ENCODE peak calls at places on chromosomes 16 and 17, in six cellular contexts. L is AG10803, W is fibroblast of lung, H is pancreas, P is cardiac fibroblast, U is sigmoid colon. T is an unnamed sample.

GRCh38 chr17:13323990-13324389 is 277.7 kb downstream of the HS3ST3A1 start:
- DNase-seq in W (peak; percentile 69), L (peak; percentile 36), P (peak; percentile 72), U (no peak), H (no peak), T (peak; percentile 36)

GRCh38 chr17:2266045-2266864 is 37.3 kb downstream of the SMG6 start:
- DNase-seq in H (no peak), W (no peak), L (no peak), U (no peak), P (no peak), T (no peak)

GRCh38 chr16:17395849-17396480 is 74.8 kb downstream of the XYLT1 start:
- DNase-seq in L (peak; percentile 68), H (peak; percentile 78), P (peak; percentile 50), U (peak; percentile 88), W (peak; percentile 51), T (no peak)

GRCh38 chr16:50988441-50988840 is 162.6 kb downstream of the SALL1 start:
- DNase-seq in U (no peak), W (no peak), L (no peak), P (no peak), H (no peak), T (no peak)

GRCh38 chr17:17258011-17258410 is 21.0 kb upstream of the FLCN start:
- DNase-seq in W (no peak), P (no peak), L (no peak), U (no peak), H (no peak), T (no peak)

GRCh38 chr17:64777413-64778101 is 115.5 kb upstream of the SMURF2 start:
- DNase-seq in L (no peak), U (peak; percentile 77), P (no peak), H (peak; percentile 45), W (no peak), T (no peak)

GRCh38 chr17:70716551-70716950 is 547.2 kb downstream of the KCNJ2 start:
- DNase-seq in H (no peak), W (no peak), P (no peak), L (no peak), U (no peak), T (no peak)

GRCh38 chr17:19274893-19275292 is 37.7 kb downstream of the EPN2 start:
- DNase-seq in U (peak; percentile 48), W (no peak), L (no peak), P (no peak), H (no peak), T (peak; percentile 26)

GRCh38 chr17:1147664-1148063 is 32.1 kb downstream of the ABR start:
- DNase-seq in U (no peak), H (peak; percentile 54), P (peak; percentile 62), L (peak; percentile 20), W (peak; percentile 60), T (peak; percentile 68)

GRCh38 chr16:53549970-53550406 is 47.0 kb upstream of the AKTIP start:
- DNase-seq in H (peak; percentile 59), U (peak; percentile 74), W (peak; percentile 89), P (peak; percentile 89), L (peak; percentile 91), T (peak; percentile 93)

GRCh38 chr16:49587051-49587450 is 213.4 kb downstream of the C16orf78 start:
- DNase-seq in H (no peak), U (peak; percentile 29), W (no peak), L (no peak), P (no peak), T (no peak)

GRCh38 chr16:15689290-15689689 is 39.2 kb downstream of the NDE1 start:
- DNase-seq in W (no peak), P (no peak), U (no peak), H (no peak), L (peak; percentile 20), T (no peak)

GRCh38 chr17:78621720-78622490 is 44.7 kb upstream of the DNAH17 start:
- DNase-seq in L (no peak), W (no peak), H (no peak), U (no peak), P (no peak), T (no peak)

GRCh38 chr16:81850197-81850944 is 71.3 kb downstream of the PLCG2 start:
- DNase-seq in L (no peak), W (no peak), U (peak; percentile 10), P (no peak), H (no peak), T (no peak)

GRCh38 chr16:28326881-28327610 is 34.7 kb downstream of the SBK1 start:
- DNase-seq in U (peak; percentile 63), L (peak; percentile 47), H (peak; percentile 62), P (peak; percentile 66), W (peak; percentile 42), T (peak; percentile 59)

GRCh38 chr17:67628580-67629013 is 89.1 kb upstream of the NOL11 start:
- DNase-seq in H (peak; percentile 48), W (peak; percentile 28), P (no peak), L (no peak), U (no peak), T (peak; percentile 22)

GRCh38 chr17:49589556-49589885 is 13.8 kb downstream of the NXPH3 start:
- DNase-seq in W (no peak), U (peak; percentile 6), L (no peak), H (no peak), P (no peak), T (no peak)
- H3K4me3 ChIP-seq in W (no peak overlapping the region), U (no peak overlapping the region), L (no peak overlapping the region), H (no peak overlapping the region), P (no peak overlapping the region), T (no peak overlapping the region)

GRCh38 chr16:86019446-86020047 is 120.6 kb downstream of the IRF8 start:
- DNase-seq in P (no peak), H (no peak), L (no peak), W (no peak), U (peak; percentile 41), T (no peak)
- TF ChIP-seq CTCF in P (peak; percentile 28), H (no peak), L (peak; percentile 13), W (peak; percentile 43), U (no peak), T (peak; percentile 59)

GRCh38 chr17:41918392-41919164 is at the start of gene ACLY:
- DNase-seq in P (peak; percentile 98), U (peak; percentile 98), H (peak; percentile 98), L (peak; percentile 95), W (peak; percentile 96), T (peak; percentile 98)
- H3K4me3 ChIP-seq in P (peak within 1 kb of the TSS; percentile 97), U (peak within 1 kb of the TSS; percentile 58), H (peak within 1 kb of the TSS; percentile 97), L (peak within 1 kb of the TSS; percentile 97), W (peak within 1 kb of the TSS; percentile 77), T (peak within 1 kb of the TSS; percentile 95)

DNA sequence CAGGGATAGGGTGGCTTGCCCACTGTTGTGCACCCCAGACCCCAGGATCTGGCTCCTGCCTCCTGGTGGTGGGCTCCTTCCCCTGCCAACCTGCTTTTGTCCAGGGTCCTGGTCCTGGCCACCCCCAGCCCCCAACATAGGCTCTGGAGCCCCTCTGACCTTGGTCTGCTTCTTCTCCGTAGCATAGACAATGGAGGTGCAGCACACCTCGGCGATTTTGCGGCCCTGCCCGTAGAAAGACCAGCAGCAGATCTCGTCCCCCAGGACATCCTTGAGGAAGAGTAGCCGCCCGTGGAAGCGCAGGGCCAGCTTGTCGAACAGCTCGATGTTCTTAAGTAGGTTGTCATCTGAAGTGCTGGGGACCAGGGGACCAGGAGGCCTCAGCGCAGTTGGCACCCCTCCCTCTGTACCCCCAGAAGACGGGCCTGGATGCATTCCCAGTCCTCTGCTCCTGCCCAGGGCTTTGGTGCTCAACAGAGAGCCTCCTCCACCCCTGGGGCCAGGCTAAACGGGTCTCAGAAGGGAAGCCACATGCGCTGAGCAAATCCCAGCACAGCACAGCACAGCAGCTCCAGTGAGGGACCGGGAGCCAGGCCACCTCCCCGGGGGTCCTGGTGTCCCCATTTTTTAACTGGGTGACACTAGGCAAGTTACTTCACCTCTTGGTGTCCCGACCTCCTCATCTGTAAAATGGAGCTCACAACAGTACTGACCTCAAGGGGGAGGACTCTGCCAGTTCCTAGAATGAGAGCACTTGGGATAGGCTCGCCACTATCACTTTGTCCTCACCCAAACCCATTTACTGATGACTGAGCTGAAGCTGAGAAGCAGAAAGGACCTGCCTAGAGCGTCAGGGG is 10.8 kb downstream of the ASPHD1 start:
- DNase-seq in H (no peak), P (no peak), W (no peak), L (no peak), U (no peak), T (no peak)
- TF ChIP-seq CTCF in H (no peak), P (no peak), W (no peak), L (no peak), U (no peak), T (no peak)

GRCh38 chr17:21377821-21378396 is 1.8 kb downstream of the KCNJ12 start:
- DNase-seq in H (no peak), P (no peak), W (no peak), U (no peak), L (no peak), T (no peak)
- H3K4me3 ChIP-seq in H (no peak overlapping the region), P (no peak overlapping the region), W (no peak overlapping the region), U (peak overlapping the region; percentile 50), L (peak overlapping the region; percentile 45), T (no peak overlapping the region)

GRCh38 chr17:51748749-51749604 is 409.5 kb downstream of the CA10 start:
- DNase-seq in U (no peak), L (no peak), W (no peak), H (no peak), P (no peak), T (no peak)

GRCh38 chr17:51741447-51741846 is 417.1 kb downstream of the CA10 start:
- DNase-seq in U (no peak), H (no peak), P (no peak), L (no peak), W (no peak), T (no peak)

GRCh38 chr17:51743477-51743876 is 415.0 kb downstream of the CA10 start:
- DNase-seq in U (no peak), P (no peak), H (no peak), W (no peak), L (no peak), T (no peak)

GRCh38 chr17:51751072-51751471 is 407.4 kb downstream of the CA10 start:
- DNase-seq in H (no peak), W (no peak), U (no peak), L (no peak), P (no peak), T (no peak)

DNA sequence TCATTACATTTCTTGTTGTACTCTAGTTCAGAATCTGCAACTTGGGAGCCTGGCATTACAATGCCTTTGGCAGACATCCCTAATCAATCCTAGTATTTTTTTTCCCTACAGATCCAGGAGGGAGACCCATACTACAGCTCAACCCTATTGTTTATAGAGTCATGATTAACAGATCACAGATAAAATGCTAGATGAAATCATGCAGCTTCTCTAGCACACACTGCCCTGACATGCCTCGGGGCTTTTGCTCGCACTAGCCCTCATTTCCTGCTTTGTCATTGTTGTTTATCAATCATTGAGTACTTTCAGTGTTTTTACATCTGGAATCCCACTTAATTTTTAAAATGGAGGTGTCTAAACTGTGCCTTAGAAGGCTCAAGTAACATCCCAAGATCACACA is 412.5 kb downstream of the CA10 start:
- DNase-seq in U (no peak), W (no peak), H (no peak), P (no peak), L (no peak), T (no peak)
- TF ChIP-seq CTCF in U (no peak), W (no peak), H (no peak), P (no peak), L (no peak), T (no peak)

GRCh38 chr16:60945225-60945624 is 1091.0 kb downstream of the CDH8 start:
- DNase-seq in L (no peak), W (no peak), H (no peak), P (no peak), U (no peak), T (peak; percentile 1)
- H3K4me3 ChIP-seq in L (no peak overlapping the region), W (no peak overlapping the region), H (no peak overlapping the region), P (no peak overlapping the region), U (no peak overlapping the region), T (no peak overlapping the region)